ENCODE peak calls at places on chromosomes 11 and 22, in eight cellular contexts. One of them, this sample, is unnamed.

GRCh38 chr11:65204646-65205601 is 23.2 kb downstream of the CAPN1 start:
- DNase-seq in NCI-H460: peak
- DNase-seq in SW480: no peak
- DNase-seq in PC-3: peak
- DNase-seq in activated effector memory CD4-positive, alpha-beta T cell treated with anti-CD3 and anti-CD28 coated beads, Interleukin-2, amount 50 U/mL, for 16 hours: peak
- DNase-seq in GM18507: peak
- DNase-seq in cardiac fibroblast: peak
- DNase-seq in OCI-LY7: peak
- DNase-seq in this sample: no peak

GRCh38 chr11:77147668-77148321 is 19.7 kb downstream of the MYO7A start:
- DNase-seq in SW480: peak
- DNase-seq in activated effector memory CD4-positive, alpha-beta T cell treated with anti-CD3 and anti-CD28 coated beads, Interleukin-2, amount 50 U/mL, for 16 hours: peak
- DNase-seq in PC-3: no peak
- DNase-seq in NCI-H460: no peak
- DNase-seq in cardiac fibroblast: no peak
- DNase-seq in OCI-LY7: no peak
- DNase-seq in GM18507: no peak
- DNase-seq in this sample: no peak

GRCh38 chr22:22565991-22566390 is 6.9 kb upstream of the PRAME start:
- DNase-seq in SW480: peak
- DNase-seq in GM18507: no peak
- DNase-seq in NCI-H460: no peak
- DNase-seq in PC-3: peak
- DNase-seq in activated effector memory CD4-positive, alpha-beta T cell treated with anti-CD3 and anti-CD28 coated beads, Interleukin-2, amount 50 U/mL, for 16 hours: no peak
- DNase-seq in cardiac fibroblast: peak
- DNase-seq in OCI-LY7: no peak
- DNase-seq in this sample: no peak

GRCh38 chr11:119727523-119728081 is 1.4 kb downstream of the NECTIN1 start:
- DNase-seq in GM18507: peak
- DNase-seq in cardiac fibroblast: no peak
- DNase-seq in PC-3: peak
- DNase-seq in OCI-LY7: peak
- DNase-seq in SW480: no peak
- DNase-seq in activated effector memory CD4-positive, alpha-beta T cell treated with anti-CD3 and anti-CD28 coated beads, Interleukin-2, amount 50 U/mL, for 16 hours: peak
- DNase-seq in NCI-H460: no peak
- DNase-seq in this sample: no peak

GRCh38 chr11:95132956-95133355 is 43.3 kb downstream of the ENDOD1 start:
- DNase-seq in NCI-H460: no peak
- DNase-seq in cardiac fibroblast: no peak
- DNase-seq in OCI-LY7: no peak
- DNase-seq in PC-3: peak
- DNase-seq in SW480: peak
- DNase-seq in GM18507: no peak
- DNase-seq in activated effector memory CD4-positive, alpha-beta T cell treated with anti-CD3 and anti-CD28 coated beads, Interleukin-2, amount 50 U/mL, for 16 hours: no peak
- DNase-seq in this sample: no peak

GRCh38 chr11:26551186-26551801 is 20.8 kb downstream of the MUC15 start:
- DNase-seq in PC-3: peak
- DNase-seq in NCI-H460: peak
- DNase-seq in OCI-LY7: no peak
- DNase-seq in SW480: peak
- DNase-seq in GM18507: no peak
- DNase-seq in cardiac fibroblast: peak
- DNase-seq in activated effector memory CD4-positive, alpha-beta T cell treated with anti-CD3 and anti-CD28 coated beads, Interleukin-2, amount 50 U/mL, for 16 hours: no peak
- DNase-seq in this sample: no peak

GRCh38 chr11:1052133-1053011 is 15.9 kb upstream of the MUC6 start:
- DNase-seq in SW480: peak
- DNase-seq in PC-3: no peak
- DNase-seq in activated effector memory CD4-positive, alpha-beta T cell treated with anti-CD3 and anti-CD28 coated beads, Interleukin-2, amount 50 U/mL, for 16 hours: peak
- DNase-seq in OCI-LY7: no peak
- DNase-seq in cardiac fibroblast: no peak
- DNase-seq in GM18507: no peak
- DNase-seq in NCI-H460: no peak
- DNase-seq in this sample: no peak

GRCh38 chr11:101860694-101861371 is 54.0 kb upstream of the CEP126 start:
- DNase-seq in NCI-H460: peak
- DNase-seq in GM18507: peak
- DNase-seq in OCI-LY7: peak
- DNase-seq in PC-3: peak
- DNase-seq in cardiac fibroblast: peak
- DNase-seq in SW480: peak
- DNase-seq in activated effector memory CD4-positive, alpha-beta T cell treated with anti-CD3 and anti-CD28 coated beads, Interleukin-2, amount 50 U/mL, for 16 hours: no peak
- DNase-seq in this sample: no peak

GRCh38 chr22:32904044-32904443 is 102.5 kb downstream of the TIMP3 start:
- DNase-seq in GM18507: no peak
- DNase-seq in cardiac fibroblast: peak
- DNase-seq in OCI-LY7: peak
- DNase-seq in NCI-H460: peak
- DNase-seq in PC-3: peak
- DNase-seq in activated effector memory CD4-positive, alpha-beta T cell treated with anti-CD3 and anti-CD28 coated beads, Interleukin-2, amount 50 U/mL, for 16 hours: no peak
- DNase-seq in SW480: peak
- DNase-seq in this sample: no peak

GRCh38 chr11:3880724-3881123 is 25.3 kb downstream of the STIM1 start:
- DNase-seq in PC-3: peak
- DNase-seq in OCI-LY7: peak
- DNase-seq in GM18507: no peak
- DNase-seq in cardiac fibroblast: peak
- DNase-seq in SW480: peak
- DNase-seq in NCI-H460: no peak
- DNase-seq in activated effector memory CD4-positive, alpha-beta T cell treated with anti-CD3 and anti-CD28 coated beads, Interleukin-2, amount 50 U/mL, for 16 hours: no peak
- DNase-seq in this sample: no peak

GRCh38 chr22:17199131-17199731 is 20.0 kb downstream of the ADA2 start:
- DNase-seq in OCI-LY7: no peak
- DNase-seq in PC-3: no peak
- DNase-seq in GM18507: no peak
- DNase-seq in activated effector memory CD4-positive, alpha-beta T cell treated with anti-CD3 and anti-CD28 coated beads, Interleukin-2, amount 50 U/mL, for 16 hours: no peak
- DNase-seq in SW480: no peak
- DNase-seq in NCI-H460: no peak
- DNase-seq in cardiac fibroblast: peak
- DNase-seq in this sample: peak

GRCh38 chr11:94150056-94150455 is 21.4 kb downstream of the PANX1 start:
- DNase-seq in activated effector memory CD4-positive, alpha-beta T cell treated with anti-CD3 and anti-CD28 coated beads, Interleukin-2, amount 50 U/mL, for 16 hours: no peak
- DNase-seq in cardiac fibroblast: no peak
- DNase-seq in GM18507: no peak
- DNase-seq in OCI-LY7: no peak
- DNase-seq in PC-3: no peak
- DNase-seq in NCI-H460: no peak
- DNase-seq in SW480: no peak
- DNase-seq in this sample: no peak

GRCh38 chr22:29985912-29986311 is 94.4 kb upstream of the HORMAD2 start:
- DNase-seq in cardiac fibroblast: no peak
- DNase-seq in OCI-LY7: no peak
- DNase-seq in NCI-H460: no peak
- DNase-seq in PC-3: no peak
- DNase-seq in GM18507: no peak
- DNase-seq in activated effector memory CD4-positive, alpha-beta T cell treated with anti-CD3 and anti-CD28 coated beads, Interleukin-2, amount 50 U/mL, for 16 hours: no peak
- DNase-seq in SW480: no peak
- DNase-seq in this sample: no peak

GRCh38 chr11:31959711-31960110 is 131.2 kb upstream of the RCN1 start:
- DNase-seq in PC-3: peak
- DNase-seq in activated effector memory CD4-positive, alpha-beta T cell treated with anti-CD3 and anti-CD28 coated beads, Interleukin-2, amount 50 U/mL, for 16 hours: no peak
- DNase-seq in cardiac fibroblast: peak
- DNase-seq in OCI-LY7: no peak
- DNase-seq in NCI-H460: no peak
- DNase-seq in SW480: no peak
- DNase-seq in GM18507: no peak
- DNase-seq in this sample: no peak

GRCh38 chr11:122791836-122792235 is 46.5 kb upstream of the CRTAM start:
- DNase-seq in activated effector memory CD4-positive, alpha-beta T cell treated with anti-CD3 and anti-CD28 coated beads, Interleukin-2, amount 50 U/mL, for 16 hours: no peak
- DNase-seq in NCI-H460: no peak
- DNase-seq in PC-3: peak
- DNase-seq in GM18507: no peak
- DNase-seq in SW480: no peak
- DNase-seq in OCI-LY7: no peak
- DNase-seq in cardiac fibroblast: peak
- DNase-seq in this sample: no peak

GRCh38 chr11:17645190-17645970 is 74.0 kb upstream of the MYOD1 start:
- DNase-seq in activated effector memory CD4-positive, alpha-beta T cell treated with anti-CD3 and anti-CD28 coated beads, Interleukin-2, amount 50 U/mL, for 16 hours: no peak
- DNase-seq in NCI-H460: no peak
- DNase-seq in cardiac fibroblast: no peak
- DNase-seq in OCI-LY7: no peak
- DNase-seq in PC-3: no peak
- DNase-seq in GM18507: no peak
- DNase-seq in SW480: no peak
- DNase-seq in this sample: no peak

GRCh38 chr11:94602430-94603372 is 35.5 kb downstream of the PIWIL4 start:
- DNase-seq in GM18507: peak
- DNase-seq in SW480: peak
- DNase-seq in cardiac fibroblast: peak
- DNase-seq in PC-3: peak
- DNase-seq in NCI-H460: peak
- DNase-seq in OCI-LY7: peak
- DNase-seq in activated effector memory CD4-positive, alpha-beta T cell treated with anti-CD3 and anti-CD28 coated beads, Interleukin-2, amount 50 U/mL, for 16 hours: no peak
- DNase-seq in this sample: no peak

GRCh38 chr22:49967333-49968241 is 7.0 kb downstream of the PIM3 start:
- DNase-seq in OCI-LY7: peak
- DNase-seq in PC-3: no peak
- DNase-seq in SW480: peak
- DNase-seq in activated effector memory CD4-positive, alpha-beta T cell treated with anti-CD3 and anti-CD28 coated beads, Interleukin-2, amount 50 U/mL, for 16 hours: peak
- DNase-seq in NCI-H460: no peak
- DNase-seq in GM18507: no peak
- DNase-seq in cardiac fibroblast: no peak
- DNase-seq in this sample: no peak

This sample was measured in hypothalamus.